ENCODE peak calls at places on chromosomes 12 and 14, in six cellular contexts. S is astrocyte of the spinal cord, K is AG04450, H is A549, A is AG10803, U is HFF-Myc. Y is an unnamed sample.

GRCh38 chr14:103820908-103821307 is 26.5 kb downstream of the PPP1R13B start:
- DNase-seq in S (no peak), K (no peak), H (no peak), A (no peak), U (no peak), Y (no peak)

GRCh38 chr12:102433304-102433703 is 47.1 kb downstream of the IGF1 start:
- DNase-seq in S (no peak), K (no peak), H (no peak), A (peak; percentile 3), U (no peak), Y (no peak)

GRCh38 chr12:1357171-1357570 is 237.2 kb downstream of the FBXL14 start:
- DNase-seq in S (peak; percentile 31), K (no peak), H (peak; percentile 10), A (peak; percentile 42), U (no peak), Y (peak; percentile 37)

GRCh38 chr12:21774358-21775129 is at the start of gene KCNJ8:
- DNase-seq in S (peak; percentile 64), K (peak; percentile 10), H (peak; percentile 30), A (peak; percentile 22), U (no peak), Y (no peak)

GRCh38 chr14:100237735-100238418 is 1.1 kb upstream of the YY1 start:
- DNase-seq in S (peak; percentile 39), K (no peak), H (peak; percentile 56), A (peak; percentile 38), U (no peak), Y (no peak)

GRCh38 chr14:75970989-75971388 is 10.8 kb downstream of the TGFB3 start:
- DNase-seq in S (no peak), K (no peak), H (no peak), A (no peak), U (no peak), Y (no peak)

GRCh38 chr14:63564318-63564717 is 21.1 kb upstream of the PPP2R5E start:
- DNase-seq in S (no peak), K (no peak), H (peak; percentile 46), A (peak; percentile 20), U (no peak), Y (peak; percentile 70)

GRCh38 chr12:11580125-11580751 is 69.2 kb upstream of the ETV6 start:
- DNase-seq in S (peak; percentile 77), K (peak; percentile 65), H (peak; percentile 74), A (peak; percentile 88), U (peak; percentile 37), Y (peak; percentile 66)

GRCh38 chr14:40623641-40624040 is 983.0 kb upstream of the LRFN5 start:
- DNase-seq in S (no peak), K (no peak), H (no peak), A (no peak), U (no peak), Y (peak; percentile 23)

GRCh38 chr14:50670196-50670875 is 2.2 kb upstream of the SAV1 start:
- DNase-seq in S (no peak), K (no peak), H (no peak), A (no peak), U (no peak), Y (no peak)

GRCh38 chr14:50667491-50668007 is 557 bp downstream of the SAV1 start:
- DNase-seq in S (no peak), K (no peak), H (no peak), A (no peak), U (no peak), Y (no peak)

GRCh38 chr14:50668008-50668851 is at the start of gene SAV1:
- DNase-seq in S (peak; percentile 89), K (peak; percentile 75), H (peak; percentile 83), A (peak; percentile 82), U (no peak), Y (no peak)

GRCh38 chr14:50668852-50669194 is 717 bp upstream of the SAV1 start:
- DNase-seq in S (no peak), K (no peak), H (no peak), A (no peak), U (no peak), Y (no peak)

GRCh38 chr14:50669441-50669986 is 1.4 kb upstream of the SAV1 start:
- DNase-seq in S (no peak), K (no peak), H (no peak), A (no peak), U (no peak), Y (no peak)
- H3K4me3 ChIP-seq in S (no peak overlapping the region), K (no peak overlapping the region), H (no peak overlapping the region), A (no peak overlapping the region), U (no peak overlapping the region), Y (no peak overlapping the region)

GRCh38 chr14:95614335-95614734 is 71.9 kb upstream of the TCL1B start:
- DNase-seq in S (no peak), K (no peak), H (peak; percentile 6), A (no peak), U (no peak), Y (no peak)
- TF ChIP-seq CTCF in S (no peak), K (no peak), H (no peak), A (no peak), U (no peak), Y (no peak)

GRCh38 chr14:24198845-24199524 is 3.7 kb upstream of the TM9SF1 start:
- DNase-seq in S (no peak), K (no peak), H (no peak), A (no peak), U (no peak), Y (no peak)

GRCh38 chr14:24195186-24196070 is at the start of gene TM9SF1:
- DNase-seq in S (peak; percentile 92), K (peak; percentile 64), H (peak; percentile 90), A (peak; percentile 89), U (peak; percentile 51), Y (peak; percentile 66)

GRCh38 chr14:24194873-24195185 is 412 bp downstream of the TM9SF1 start:
- DNase-seq in S (no peak), K (no peak), H (no peak), A (no peak), U (no peak), Y (no peak)

GRCh38 chr14:24196071-24197061 is 1.1 kb upstream of the TM9SF1 start:
- DNase-seq in S (peak; percentile 13), K (no peak), H (peak; percentile 27), A (peak; percentile 17), U (no peak), Y (no peak)

GRCh38 chr14:24197066-24197465 is 1.8 kb upstream of the TM9SF1 start:
- DNase-seq in S (no peak), K (no peak), H (no peak), A (no peak), U (no peak), Y (no peak)
- H3K4me3 ChIP-seq in S (no peak overlapping the region), K (no peak overlapping the region), H (no peak overlapping the region), A (no peak overlapping the region), U (peak overlapping the region; percentile 89), Y (no peak overlapping the region)

GRCh38 chr12:121062391-121063045 is 23.5 kb upstream of the OASL start:
- DNase-seq in S (no peak), K (no peak), H (no peak), A (no peak), U (no peak), Y (no peak)

GRCh38 chr12:121060149-121061001 is 21.3 kb upstream of the OASL start:
- DNase-seq in S (peak; percentile 41), K (no peak), H (peak; percentile 76), A (peak; percentile 41), U (peak; percentile 16), Y (no peak)

GRCh38 chr12:121059031-121059898 is 20.2 kb upstream of the OASL start:
- DNase-seq in S (no peak), K (no peak), H (no peak), A (no peak), U (no peak), Y (no peak)

GRCh38 chr12:121064116-121064515 is 25.1 kb upstream of the OASL start:
- DNase-seq in S (no peak), K (no peak), H (no peak), A (no peak), U (no peak), Y (no peak)

DNA sequence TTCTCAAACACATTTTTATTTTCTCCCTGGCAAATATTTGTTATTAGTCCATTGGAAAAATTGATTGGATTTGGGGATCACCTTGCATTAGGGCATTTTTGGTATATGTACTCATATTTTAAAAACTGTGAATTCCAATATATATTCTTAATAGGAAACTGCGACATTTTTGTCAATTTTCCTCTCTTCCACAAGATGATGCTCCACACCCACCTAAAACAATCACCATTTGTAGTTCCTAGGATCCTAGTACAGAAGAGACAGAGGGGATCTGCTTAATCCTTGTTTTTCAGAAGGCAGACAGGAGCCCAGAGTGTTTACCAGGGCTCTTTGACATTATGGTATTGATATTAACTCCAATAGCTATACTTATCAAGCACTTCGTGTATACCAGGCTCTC is 22.8 kb upstream of the OASL start:
- DNase-seq in S (no peak), K (no peak), H (peak; percentile 33), A (peak; percentile 12), U (no peak), Y (no peak)
- TF ChIP-seq CTCF in S (peak; percentile 12), K (peak; percentile 46), H (peak; percentile 50), A (peak; percentile 45), U (peak; percentile 24), Y (peak; percentile 38)

Y was measured in retinal pigment epithelial cell.